ENCODE peak calls at places on chromosomes 3 and 15, in five cellular contexts. G is fibroblast of lung, M is osteoblast, D is WERI-Rb-1, X is body of pancreas. C is an unnamed sample. For H3K36me3, the result is how much of the 10 kb centered on the place peaks cover.

GRCh38 chr3:71172951-71173350 is 410.6 kb downstream of the FOXP1 start:
- DNase-seq in G (peak), M (no peak), D (no peak), X (no peak), C (no peak)

GRCh38 chr15:64697911-64698369 is 77.4 kb downstream of the RBPMS2 start:
- DNase-seq in G (peak), M (peak), D (no peak), X (no peak), C (no peak)

GRCh38 chr3:72993391-72993790 is 3.2 kb upstream of the PPP4R2 start:
- DNase-seq in G (no peak), M (no peak), D (no peak), X (no peak), C (no peak)

GRCh38 chr3:169303660-169304059 is 359.9 kb downstream of the MECOM start:
- DNase-seq in G (no peak), M (no peak), D (no peak), X (no peak), C (no peak)

GRCh38 chr3:42266085-42266484 is at the start of gene CCK:
- DNase-seq in G (no peak), M (no peak), D (no peak), X (no peak), C (no peak)

GRCh38 chr15:90539789-90540188 is 10.1 kb downstream of the CRTC3 start:
- DNase-seq in G (no peak), M (no peak), D (no peak), X (no peak), C (no peak)

GRCh38 chr3:127667119-127667681 is 5.6 kb upstream of the ABTB1 start:
- DNase-seq in G (no peak), M (no peak), D (no peak), X (no peak), C (no peak)

GRCh38 chr15:40305281-40305680 is 2.5 kb downstream of the PLCB2 start:
- DNase-seq in G (no peak), M (no peak), D (no peak), X (no peak), C (no peak)

GRCh38 chr3:131283862-131284261 is 97.7 kb upstream of the NUDT16 start:
- DNase-seq in G (no peak), M (no peak), D (no peak), X (peak), C (no peak)

GRCh38 chr15:89143503-89144162 is 55.4 kb downstream of the ABHD2 start:
- DNase-seq in G (peak), M (no peak), D (no peak), X (no peak), C (peak)

GRCh38 chr3:171257251-171258179 is 202.7 kb downstream of the TNIK start:
- DNase-seq in G (peak), M (no peak), D (no peak), X (no peak), C (peak)

GRCh38 chr15:40421246-40422157 is 15.9 kb downstream of the IVD start:
- DNase-seq in G (peak), M (peak), D (peak), X (peak), C (no peak)

GRCh38 chr3:42908675-42909074 is 2.7 kb downstream of the ZNF662 start:
- DNase-seq in G (no peak), M (no peak), D (no peak), X (no peak), C (no peak)

GRCh38 chr3:47261301-47261700 is 21.3 kb downstream of the KIF9 start:
- DNase-seq in G (no peak), M (no peak), D (no peak), X (no peak), C (no peak)

GRCh38 chr3:165852150-165852549 is 14.9 kb upstream of the BCHE start:
- DNase-seq in G (no peak), M (no peak), D (no peak), X (no peak), C (no peak)

GRCh38 chr3:177742273-177742672 is 545.0 kb upstream of the TBL1XR1 start:
- DNase-seq in G (no peak), M (no peak), D (no peak), X (no peak), C (no peak)

GRCh38 chr15:42011074-42011473 is 9.8 kb downstream of the PLA2G4E start:
- DNase-seq in G (no peak), M (no peak), D (no peak), X (no peak), C (no peak)

GRCh38 chr3:101873619-101874018 is 24.3 kb downstream of the NFKBIZ start:
- DNase-seq in G (peak), M (peak), D (no peak), X (no peak), C (no peak)

GRCh38 chr3:120772081-120772480 is 29.5 kb downstream of the GTF2E1 start:
- DNase-seq in G (no peak), M (no peak), D (no peak), X (no peak), C (no peak)

GRCh38 chr3:140007081-140007480 is 72.1 kb downstream of the CLSTN2 start:
- DNase-seq in G (no peak), M (no peak), D (no peak), X (no peak), C (no peak)

GRCh38 chr3:46928297-46928696 is 48.2 kb downstream of the CCDC12 start:
- DNase-seq in G (no peak), M (no peak), D (no peak), X (peak), C (no peak)

GRCh38 chr3:102687851-102688555 is 253.2 kb downstream of the ZPLD1 start:
- DNase-seq in G (no peak), M (no peak), D (no peak), X (no peak), C (no peak)

GRCh38 chr3:181707980-181708379 is 3.7 kb upstream of the SOX2 start:
- DNase-seq in G (no peak), M (no peak), D (no peak), X (no peak), C (no peak)

GRCh38 chr3:17551333-17551732 is 191.1 kb downstream of the TBC1D5 start:
- DNase-seq in G (peak), M (no peak), D (no peak), X (no peak), C (peak)

GRCh38 chr3:32288819-32289218 is 50.3 kb downstream of the CMTM8 start:
- DNase-seq in G (no peak), M (peak), D (no peak), X (no peak), C (no peak)

GRCh38 chr3:39457361-39457760 is 10.1 kb upstream of the MOBP start:
- DNase-seq in G (no peak), M (no peak), D (no peak), X (no peak), C (no peak)
- H3K36me3 ChIP-seq in G (under half), M (under half), D (under half), X (under half), C (under half)

DNA sequence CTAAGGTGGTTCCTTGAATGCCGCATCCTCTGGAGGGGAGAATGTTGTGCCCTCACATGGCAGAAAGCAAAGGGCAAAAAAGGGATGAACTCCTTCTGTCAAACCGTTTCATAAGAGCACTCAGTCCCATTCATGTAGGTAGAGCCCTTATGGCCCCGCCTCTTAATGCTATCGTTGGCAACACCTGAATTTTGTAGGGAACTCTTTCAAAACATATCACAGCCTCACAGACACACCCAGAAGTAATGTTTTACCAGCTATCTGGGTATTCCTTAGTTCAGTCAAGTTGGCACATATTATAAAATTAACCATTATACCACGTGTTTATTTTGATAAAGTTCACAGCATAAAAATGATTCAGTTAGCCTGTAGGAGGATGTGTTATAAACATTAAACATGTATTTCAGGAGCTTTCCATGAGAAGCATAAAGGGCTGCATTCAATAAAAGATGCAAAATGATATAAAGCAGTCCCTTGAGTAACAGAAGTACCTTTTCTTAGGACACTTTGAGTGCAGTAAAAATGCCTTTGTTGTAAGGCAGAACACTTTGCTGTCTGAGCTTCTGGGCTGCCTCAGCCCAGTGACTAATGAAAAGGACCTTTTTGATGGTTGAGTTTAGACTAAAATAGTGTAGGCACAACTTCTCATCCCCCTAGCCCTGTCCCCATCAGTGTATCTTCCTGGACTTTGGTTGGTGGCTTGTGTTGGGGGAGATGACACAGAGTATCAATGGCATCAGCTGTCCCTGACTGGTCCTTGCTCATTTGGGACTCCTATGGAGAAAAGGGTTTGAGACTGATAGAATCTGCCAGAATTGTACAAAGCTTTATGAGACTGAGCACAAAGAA is 263.5 kb upstream of the TPRG1 start:
- DNase-seq in G (no peak), M (no peak), D (no peak), X (no peak), C (no peak)
- TF ChIP-seq CTCF in G (no peak), M (no peak), D (no peak), X (no peak), C (no peak)

DNA sequence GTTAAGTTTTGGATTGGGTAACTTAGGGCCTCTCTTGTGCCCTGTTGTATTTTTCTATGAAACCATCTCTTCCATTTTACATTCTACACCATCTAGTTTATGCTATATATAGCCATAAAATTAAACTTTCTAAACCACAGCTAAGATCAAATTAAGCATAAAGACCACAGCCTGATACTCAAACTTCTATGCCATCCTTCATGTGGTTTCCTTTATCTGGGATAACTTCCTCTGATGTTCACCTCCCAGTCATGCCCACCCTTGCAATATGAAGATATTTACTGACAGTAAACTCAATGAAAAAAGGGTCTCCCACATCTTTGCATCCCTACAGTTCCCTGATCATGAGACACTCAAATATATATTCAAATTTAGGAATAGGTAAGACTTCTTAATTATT is 4.2 kb downstream of the SELENOK start:
- DNase-seq in G (no peak), M (no peak), D (no peak), X (no peak), C (no peak)
- H3K36me3 ChIP-seq in G (under half), M (under half), D (half or more), X (under half), C (under half)

GRCh38 chr3:197748597-197749314 is 927 bp upstream of the FYTTD1 start:
- DNase-seq in G (peak), M (peak), D (no peak), X (no peak), C (peak)

GRCh38 chr3:197750863-197751737 is 1.4 kb downstream of the FYTTD1 start:
- DNase-seq in G (peak), M (peak), D (peak), X (peak), C (no peak)

GRCh38 chr3:197749315-197749600 is 425 bp upstream of the FYTTD1 start:
- DNase-seq in G (peak), M (peak), D (no peak), X (peak), C (no peak)

GRCh38 chr3:197749601-197750395 is at the start of gene FYTTD1:
- DNase-seq in G (peak), M (peak), D (peak), X (peak), C (no peak)

GRCh38 chr3:197750396-197750831 is 731 bp downstream of the FYTTD1 start:
- DNase-seq in G (peak), M (peak), D (peak), X (peak), C (no peak)
- TF ChIP-seq CTCF in G (no peak), M (no peak), D (no peak), X (no peak), C (no peak)

GRCh38 chr15:75032391-75032790 is 9.0 kb downstream of the PPCDC start:
- DNase-seq in G (no peak), M (no peak), D (no peak), X (no peak), C (no peak)
- H3K36me3 ChIP-seq in G (under half), M (under half), D (under half), X (under half), C (under half)

GRCh38 chr3:4334548-4334947 is 31.4 kb downstream of the SETMAR start:
- DNase-seq in G (no peak), M (no peak), D (no peak), X (no peak), C (no peak)
- TF ChIP-seq CTCF in G (peak), M (peak), D (peak), X (no peak), C (no peak)

DNA sequence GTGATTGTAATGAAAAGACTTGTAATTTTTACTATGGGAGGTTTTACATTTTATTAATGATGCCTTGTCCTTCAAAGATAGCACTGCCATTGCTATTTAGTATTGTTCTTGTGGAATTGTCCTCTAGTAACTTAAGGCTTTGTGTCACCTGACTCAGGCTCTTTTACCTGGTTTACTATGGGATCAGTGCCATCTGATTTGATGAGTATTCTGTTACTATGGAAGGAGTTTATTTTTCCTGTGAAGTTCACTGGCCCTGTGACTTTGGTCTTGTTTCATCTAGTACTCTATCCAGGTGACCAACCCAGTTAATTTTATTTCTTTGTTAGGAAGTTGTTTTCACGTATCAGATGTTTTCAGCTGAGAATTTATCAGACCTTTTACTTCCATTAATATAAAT is 9.0 kb downstream of the MORF4L1 start:
- DNase-seq in G (no peak), M (no peak), D (no peak), X (no peak), C (no peak)
- H3K36me3 ChIP-seq in G (under half), M (half or more), D (half or more), X (under half), C (under half)

GRCh38 chr15:26838742-26839460 is 28.0 kb upstream of the GABRA5 start:
- DNase-seq in G (no peak), M (no peak), D (peak), X (peak), C (no peak)
- TF ChIP-seq CTCF in G (peak), M (no peak), D (peak), X (no peak), C (peak)

GRCh38 chr15:92992712-92993111 is 92.6 kb downstream of the CHD2 start:
- DNase-seq in G (no peak), M (no peak), D (no peak), X (no peak), C (no peak)
- H3K36me3 ChIP-seq in G (under half), M (half or more), D (half or more), X (under half), C (under half)

C was measured in BJ.